ENCODE peak calls at places on chromosome 10, in eight cellular contexts. One of them, this sample, is unnamed. For H3K27me3, the result is how much of the 10 kb centered on the place peaks cover.

GRCh38 chr10:118590334-118590733 is 5.1 kb downstream of the PRLHR start:
- DNase-seq in heart left ventricle: no peak
- DNase-seq in colonic mucosa: no peak
- DNase-seq in cardiac muscle cell: no peak
- DNase-seq in right atrium auricular region: no peak
- DNase-seq in thoracic aorta: no peak
- DNase-seq in lower lobe of right lung: peak
- DNase-seq in adrenal gland: peak
- DNase-seq in this sample: no peak

GRCh38 chr10:97991875-97992274 is 38.5 kb downstream of the CRTAC1 start:
- DNase-seq in thoracic aorta: no peak
- DNase-seq in adrenal gland: peak
- DNase-seq in right atrium auricular region: no peak
- DNase-seq in lower lobe of right lung: no peak
- DNase-seq in colonic mucosa: no peak
- DNase-seq in heart left ventricle: no peak
- DNase-seq in cardiac muscle cell: peak
- DNase-seq in this sample: no peak

GRCh38 chr10:97647556-97647955 is 7.1 kb downstream of the PI4K2A start:
- DNase-seq in lower lobe of right lung: no peak
- DNase-seq in adrenal gland: no peak
- DNase-seq in colonic mucosa: no peak
- DNase-seq in cardiac muscle cell: no peak
- DNase-seq in right atrium auricular region: no peak
- DNase-seq in heart left ventricle: no peak
- DNase-seq in thoracic aorta: no peak
- DNase-seq in this sample: no peak

GRCh38 chr10:26857991-26858706 is 2.6 kb downstream of the ABI1 start:
- DNase-seq in thoracic aorta: no peak
- DNase-seq in lower lobe of right lung: no peak
- DNase-seq in adrenal gland: no peak
- DNase-seq in right atrium auricular region: no peak
- DNase-seq in heart left ventricle: no peak
- DNase-seq in colonic mucosa: no peak
- DNase-seq in cardiac muscle cell: peak
- DNase-seq in this sample: no peak

GRCh38 chr10:30705625-30706149 is 76.1 kb upstream of the LYZL2 start:
- DNase-seq in thoracic aorta: no peak
- DNase-seq in adrenal gland: no peak
- DNase-seq in lower lobe of right lung: no peak
- DNase-seq in heart left ventricle: no peak
- DNase-seq in right atrium auricular region: no peak
- DNase-seq in colonic mucosa: no peak
- DNase-seq in cardiac muscle cell: no peak
- DNase-seq in this sample: no peak

GRCh38 chr10:90832111-90832510 is 25.7 kb downstream of the HTR7 start:
- DNase-seq in heart left ventricle: no peak
- DNase-seq in colonic mucosa: no peak
- DNase-seq in lower lobe of right lung: no peak
- DNase-seq in right atrium auricular region: no peak
- DNase-seq in cardiac muscle cell: no peak
- DNase-seq in adrenal gland: no peak
- DNase-seq in thoracic aorta: no peak
- DNase-seq in this sample: no peak

GRCh38 chr10:34183397-34183796 is 631.7 kb downstream of the PARD3 start:
- DNase-seq in cardiac muscle cell: no peak
- DNase-seq in adrenal gland: no peak
- DNase-seq in heart left ventricle: no peak
- DNase-seq in lower lobe of right lung: no peak
- DNase-seq in colonic mucosa: no peak
- DNase-seq in thoracic aorta: no peak
- DNase-seq in right atrium auricular region: no peak
- DNase-seq in this sample: no peak

GRCh38 chr10:71756441-71757191 is 16.7 kb downstream of the VSIR start:
- DNase-seq in lower lobe of right lung: no peak
- DNase-seq in right atrium auricular region: no peak
- DNase-seq in cardiac muscle cell: no peak
- DNase-seq in colonic mucosa: no peak
- DNase-seq in heart left ventricle: no peak
- DNase-seq in adrenal gland: no peak
- DNase-seq in thoracic aorta: no peak
- DNase-seq in this sample: no peak

GRCh38 chr10:122642726-122643605 is 56.7 kb downstream of the C10orf120 start:
- DNase-seq in colonic mucosa: no peak
- DNase-seq in heart left ventricle: no peak
- DNase-seq in cardiac muscle cell: no peak
- DNase-seq in right atrium auricular region: no peak
- DNase-seq in thoracic aorta: no peak
- DNase-seq in lower lobe of right lung: no peak
- DNase-seq in adrenal gland: no peak
- DNase-seq in this sample: no peak

GRCh38 chr10:80491251-80492102 is 37.4 kb downstream of the TSPAN14 start:
- DNase-seq in colonic mucosa: no peak
- DNase-seq in right atrium auricular region: no peak
- DNase-seq in adrenal gland: peak
- DNase-seq in lower lobe of right lung: peak
- DNase-seq in heart left ventricle: no peak
- DNase-seq in cardiac muscle cell: no peak
- DNase-seq in thoracic aorta: no peak
- DNase-seq in this sample: no peak

GRCh38 chr10:129440247-129440646 is 26.8 kb upstream of the MGMT start:
- DNase-seq in lower lobe of right lung: no peak
- DNase-seq in colonic mucosa: no peak
- DNase-seq in cardiac muscle cell: no peak
- DNase-seq in right atrium auricular region: no peak
- DNase-seq in heart left ventricle: no peak
- DNase-seq in adrenal gland: no peak
- DNase-seq in thoracic aorta: no peak
- DNase-seq in this sample: no peak

GRCh38 chr10:85642082-85642420 is 724.5 kb downstream of the GRID1 start:
- DNase-seq in lower lobe of right lung: no peak
- DNase-seq in thoracic aorta: no peak
- DNase-seq in cardiac muscle cell: no peak
- DNase-seq in heart left ventricle: no peak
- DNase-seq in right atrium auricular region: no peak
- DNase-seq in colonic mucosa: no peak
- DNase-seq in adrenal gland: no peak
- DNase-seq in this sample: no peak

GRCh38 chr10:34181545-34182300 is 633.4 kb downstream of the PARD3 start:
- DNase-seq in right atrium auricular region: no peak
- DNase-seq in thoracic aorta: no peak
- DNase-seq in cardiac muscle cell: peak
- DNase-seq in heart left ventricle: peak
- DNase-seq in lower lobe of right lung: no peak
- DNase-seq in adrenal gland: no peak
- DNase-seq in colonic mucosa: no peak
- DNase-seq in this sample: no peak

GRCh38 chr10:88322336-88323063 is 260.6 kb downstream of the RNLS start:
- DNase-seq in heart left ventricle: no peak
- DNase-seq in cardiac muscle cell: no peak
- DNase-seq in adrenal gland: no peak
- DNase-seq in thoracic aorta: no peak
- DNase-seq in lower lobe of right lung: no peak
- DNase-seq in right atrium auricular region: no peak
- DNase-seq in colonic mucosa: no peak
- DNase-seq in this sample: no peak

GRCh38 chr10:109912335-109913282 is 10.7 kb downstream of the XPNPEP1 start:
- DNase-seq in colonic mucosa: peak
- DNase-seq in adrenal gland: no peak
- DNase-seq in lower lobe of right lung: no peak
- DNase-seq in cardiac muscle cell: no peak
- DNase-seq in thoracic aorta: no peak
- DNase-seq in right atrium auricular region: no peak
- DNase-seq in heart left ventricle: no peak
- DNase-seq in this sample: no peak

GRCh38 chr10:7302393-7303054 is 108.3 kb downstream of the SFMBT2 start:
- DNase-seq in cardiac muscle cell: no peak
- DNase-seq in colonic mucosa: no peak
- DNase-seq in heart left ventricle: no peak
- DNase-seq in adrenal gland: peak
- DNase-seq in thoracic aorta: no peak
- DNase-seq in right atrium auricular region: no peak
- DNase-seq in lower lobe of right lung: no peak
- DNase-seq in this sample: no peak

GRCh38 chr10:126117196-126117595 is 220.8 kb downstream of the FANK1 start:
- DNase-seq in heart left ventricle: no peak
- DNase-seq in right atrium auricular region: peak
- DNase-seq in lower lobe of right lung: no peak
- DNase-seq in colonic mucosa: peak
- DNase-seq in cardiac muscle cell: no peak
- DNase-seq in adrenal gland: no peak
- DNase-seq in thoracic aorta: no peak
- DNase-seq in this sample: no peak

GRCh38 chr10:119313645-119314044 is 106.3 kb downstream of the GRK5 start:
- DNase-seq in lower lobe of right lung: no peak
- DNase-seq in thoracic aorta: no peak
- DNase-seq in adrenal gland: no peak
- DNase-seq in colonic mucosa: no peak
- DNase-seq in cardiac muscle cell: no peak
- DNase-seq in heart left ventricle: no peak
- DNase-seq in right atrium auricular region: no peak
- DNase-seq in this sample: no peak

GRCh38 chr10:103231047-103231551 is 14.6 kb upstream of the RPEL1 start:
- DNase-seq in right atrium auricular region: peak
- DNase-seq in lower lobe of right lung: no peak
- DNase-seq in adrenal gland: no peak
- DNase-seq in colonic mucosa: no peak
- DNase-seq in cardiac muscle cell: peak
- DNase-seq in heart left ventricle: no peak
- DNase-seq in thoracic aorta: no peak
- DNase-seq in this sample: no peak

GRCh38 chr10:14453593-14453992 is 122.9 kb upstream of the FRMD4A start:
- DNase-seq in thoracic aorta: no peak
- DNase-seq in heart left ventricle: no peak
- DNase-seq in lower lobe of right lung: no peak
- DNase-seq in adrenal gland: no peak
- DNase-seq in cardiac muscle cell: no peak
- DNase-seq in right atrium auricular region: no peak
- DNase-seq in colonic mucosa: no peak
- DNase-seq in this sample: no peak

GRCh38 chr10:75231672-75232581 is 3.8 kb downstream of the COMTD1 start:
- DNase-seq in colonic mucosa: no peak
- DNase-seq in lower lobe of right lung: no peak
- DNase-seq in cardiac muscle cell: no peak
- DNase-seq in heart left ventricle: no peak
- DNase-seq in thoracic aorta: no peak
- DNase-seq in adrenal gland: no peak
- DNase-seq in right atrium auricular region: no peak
- DNase-seq in this sample: no peak

GRCh38 chr10:48536226-48536500 is 68.7 kb downstream of the ARHGAP22 start:
- DNase-seq in adrenal gland: no peak
- DNase-seq in lower lobe of right lung: no peak
- DNase-seq in heart left ventricle: no peak
- DNase-seq in cardiac muscle cell: no peak
- DNase-seq in colonic mucosa: peak
- DNase-seq in thoracic aorta: no peak
- DNase-seq in right atrium auricular region: peak
- DNase-seq in this sample: no peak

GRCh38 chr10:129971381-129972144 is 7.5 kb upstream of the EBF3 start:
- DNase-seq in colonic mucosa: peak
- DNase-seq in adrenal gland: peak
- DNase-seq in thoracic aorta: no peak
- DNase-seq in right atrium auricular region: no peak
- DNase-seq in heart left ventricle: no peak
- DNase-seq in lower lobe of right lung: peak
- DNase-seq in cardiac muscle cell: peak
- DNase-seq in this sample: peak

GRCh38 chr10:61841338-61841875 is 60.1 kb upstream of the ARID5B start:
- DNase-seq in heart left ventricle: no peak
- DNase-seq in right atrium auricular region: no peak
- DNase-seq in lower lobe of right lung: no peak
- DNase-seq in adrenal gland: no peak
- DNase-seq in thoracic aorta: no peak
- DNase-seq in cardiac muscle cell: no peak
- DNase-seq in colonic mucosa: no peak
- DNase-seq in this sample: no peak
- H3K4me3 ChIP-seq in heart left ventricle: no peak
- H3K4me3 ChIP-seq in right atrium auricular region: no peak
- H3K4me3 ChIP-seq in lower lobe of right lung: no peak
- H3K4me3 ChIP-seq in adrenal gland: no peak
- H3K4me3 ChIP-seq in thoracic aorta: no peak
- H3K4me3 ChIP-seq in cardiac muscle cell: no peak
- H3K4me3 ChIP-seq in colonic mucosa: no peak
- H3K4me3 ChIP-seq in this sample: no peak

GRCh38 chr10:112078003-112078402 is 105.6 kb downstream of the GPAM start:
- DNase-seq in thoracic aorta: no peak
- DNase-seq in right atrium auricular region: no peak
- DNase-seq in lower lobe of right lung: no peak
- DNase-seq in colonic mucosa: no peak
- DNase-seq in adrenal gland: no peak
- DNase-seq in cardiac muscle cell: no peak
- DNase-seq in heart left ventricle: no peak
- DNase-seq in this sample: no peak
- H3K27me3 ChIP-seq in thoracic aorta: under half
- H3K27me3 ChIP-seq in right atrium auricular region: under half
- H3K27me3 ChIP-seq in lower lobe of right lung: under half
- H3K27me3 ChIP-seq in colonic mucosa: under half
- H3K27me3 ChIP-seq in adrenal gland: under half
- H3K27me3 ChIP-seq in cardiac muscle cell: under half
- H3K27me3 ChIP-seq in heart left ventricle: under half
- H3K27me3 ChIP-seq in this sample: under half

GRCh38 chr10:70600512-70601395 is 1.8 kb downstream of the PRF1 start:
- DNase-seq in right atrium auricular region: peak
- DNase-seq in lower lobe of right lung: no peak
- DNase-seq in cardiac muscle cell: no peak
- DNase-seq in thoracic aorta: no peak
- DNase-seq in heart left ventricle: no peak
- DNase-seq in adrenal gland: no peak
- DNase-seq in colonic mucosa: no peak
- DNase-seq in this sample: no peak

GRCh38 chr10:70602665-70603438 is at the start of gene PRF1:
- DNase-seq in cardiac muscle cell: no peak
- DNase-seq in heart left ventricle: no peak
- DNase-seq in adrenal gland: peak
- DNase-seq in thoracic aorta: no peak
- DNase-seq in colonic mucosa: peak
- DNase-seq in lower lobe of right lung: peak
- DNase-seq in right atrium auricular region: peak
- DNase-seq in this sample: no peak

GRCh38 chr10:70599791-70600190 is 2.8 kb downstream of the PRF1 start:
- DNase-seq in right atrium auricular region: peak
- DNase-seq in adrenal gland: no peak
- DNase-seq in lower lobe of right lung: no peak
- DNase-seq in colonic mucosa: no peak
- DNase-seq in heart left ventricle: no peak
- DNase-seq in cardiac muscle cell: no peak
- DNase-seq in thoracic aorta: no peak
- DNase-seq in this sample: no peak

GRCh38 chr10:70603439-70603778 is 868 bp upstream of the PRF1 start:
- DNase-seq in right atrium auricular region: peak
- DNase-seq in lower lobe of right lung: no peak
- DNase-seq in adrenal gland: no peak
- DNase-seq in heart left ventricle: no peak
- DNase-seq in thoracic aorta: no peak
- DNase-seq in colonic mucosa: no peak
- DNase-seq in cardiac muscle cell: no peak
- DNase-seq in this sample: no peak

GRCh38 chr10:70601775-70602174 is 766 bp downstream of the PRF1 start:
- DNase-seq in cardiac muscle cell: no peak
- DNase-seq in thoracic aorta: no peak
- DNase-seq in adrenal gland: no peak
- DNase-seq in colonic mucosa: no peak
- DNase-seq in lower lobe of right lung: no peak
- DNase-seq in heart left ventricle: no peak
- DNase-seq in right atrium auricular region: peak
- DNase-seq in this sample: no peak
- H3K27ac ChIP-seq in cardiac muscle cell: no peak
- H3K27ac ChIP-seq in thoracic aorta: no peak
- H3K27ac ChIP-seq in adrenal gland: no peak
- H3K27ac ChIP-seq in colonic mucosa: no peak
- H3K27ac ChIP-seq in lower lobe of right lung: peak
- H3K27ac ChIP-seq in heart left ventricle: no peak
- H3K27ac ChIP-seq in right atrium auricular region: no peak
- H3K27ac ChIP-seq in this sample: no peak

GRCh38 chr10:780536-781524 is 91.4 kb upstream of the DIP2C start:
- DNase-seq in colonic mucosa: no peak
- DNase-seq in right atrium auricular region: no peak
- DNase-seq in thoracic aorta: no peak
- DNase-seq in heart left ventricle: no peak
- DNase-seq in cardiac muscle cell: no peak
- DNase-seq in adrenal gland: no peak
- DNase-seq in lower lobe of right lung: peak
- DNase-seq in this sample: no peak
- H3K4me3 ChIP-seq in colonic mucosa: no peak
- H3K4me3 ChIP-seq in right atrium auricular region: no peak
- H3K4me3 ChIP-seq in thoracic aorta: no peak
- H3K4me3 ChIP-seq in heart left ventricle: no peak
- H3K4me3 ChIP-seq in cardiac muscle cell: no peak
- H3K4me3 ChIP-seq in adrenal gland: no peak
- H3K4me3 ChIP-seq in lower lobe of right lung: no peak
- H3K4me3 ChIP-seq in this sample: no peak